ENCODE peak calls at places on chromosomes 12 and 14, in six cellular contexts. Y, S, I, R, D and V are unnamed samples.

GRCh38 chr14:81314443-81315175 is 85.5 kb downstream of the STON2 start:
- DNase-seq in I (no peak), S (no peak), Y (no peak), R (no peak), D (no peak), V (no peak)

GRCh38 chr12:30694971-30695326 is 720 bp downstream of the IPO8 start:
- DNase-seq in I (no peak), R (peak; percentile 23), D (no peak), Y (no peak), S (peak; percentile 56), V (no peak)

GRCh38 chr12:54371328-54372112 is 7.2 kb upstream of the GPR84 start:
- DNase-seq in D (no peak), R (peak; percentile 64), I (peak; percentile 79), S (no peak), Y (no peak), V (no peak)

GRCh38 chr14:92651106-92651792 is 97.2 kb downstream of the LGMN start:
- DNase-seq in S (peak; percentile 57), R (no peak), D (peak; percentile 82), I (no peak), Y (no peak), V (peak; percentile 80)

GRCh38 chr14:43475762-43476161 is 1031.3 kb downstream of the FSCB start:
- DNase-seq in R (no peak), I (no peak), Y (no peak), D (no peak), S (no peak), V (no peak)

GRCh38 chr12:79055926-79056674 is 191.5 kb downstream of the SYT1 start:
- DNase-seq in Y (no peak), S (no peak), D (no peak), I (no peak), R (no peak), V (no peak)

GRCh38 chr12:19778822-19779221 is 339.5 kb downstream of the AEBP2 start:
- DNase-seq in D (no peak), R (no peak), S (no peak), Y (no peak), I (no peak), V (no peak)

GRCh38 chr12:116381744-116382455 is 104.4 kb upstream of the MED13L start:
- DNase-seq in I (no peak), Y (no peak), D (no peak), S (no peak), R (no peak), V (no peak)

GRCh38 chr14:102086346-102086971 is 385 bp downstream of the HSP90AA1 start:
- DNase-seq in Y (no peak), I (peak; percentile 31), D (peak; percentile 83), R (peak; percentile 16), S (peak; percentile 60), V (peak; percentile 67)

GRCh38 chr12:29516431-29516875 is 19.0 kb upstream of the OVCH1 start:
- DNase-seq in I (no peak), S (no peak), Y (no peak), D (no peak), R (no peak), V (no peak)

GRCh38 chr12:31230004-31230403 is 95.9 kb downstream of the SINHCAF start:
- DNase-seq in R (no peak), D (no peak), Y (no peak), I (no peak), S (no peak), V (no peak)

GRCh38 chr12:128823216-128823915 is 392 bp downstream of the SLC15A4 start:
- DNase-seq in S (peak; percentile 57), R (no peak), I (peak; percentile 37), Y (peak; percentile 36), D (peak; percentile 19), V (no peak)

GRCh38 chr12:111069886-111070285 is 149.5 kb upstream of the MYL2 start:
- DNase-seq in S (no peak), D (no peak), Y (no peak), I (no peak), R (no peak), V (no peak)

GRCh38 chr14:38884109-38884508 is 218.9 kb downstream of the SEC23A start:
- DNase-seq in D (no peak), Y (no peak), R (no peak), S (no peak), I (no peak), V (no peak)

GRCh38 chr12:15601210-15601800 is 187.9 kb downstream of the EPS8 start:
- DNase-seq in Y (no peak), I (no peak), S (no peak), D (no peak), R (no peak), V (no peak)

GRCh38 chr12:30926243-30927209 is at the start of gene TSPAN11:
- DNase-seq in S (no peak), Y (no peak), I (peak; percentile 34), D (no peak), R (peak; percentile 21), V (no peak)

GRCh38 chr12:50845021-50845647 is 2.4 kb downstream of the TMPRSS12 start:
- DNase-seq in R (no peak), S (no peak), D (no peak), I (no peak), Y (no peak), V (no peak)

GRCh38 chr12:58504539-58504938 is 415.8 kb downstream of the LRIG3 start:
- DNase-seq in R (no peak), S (no peak), I (no peak), D (no peak), Y (no peak), V (no peak)

DNA sequence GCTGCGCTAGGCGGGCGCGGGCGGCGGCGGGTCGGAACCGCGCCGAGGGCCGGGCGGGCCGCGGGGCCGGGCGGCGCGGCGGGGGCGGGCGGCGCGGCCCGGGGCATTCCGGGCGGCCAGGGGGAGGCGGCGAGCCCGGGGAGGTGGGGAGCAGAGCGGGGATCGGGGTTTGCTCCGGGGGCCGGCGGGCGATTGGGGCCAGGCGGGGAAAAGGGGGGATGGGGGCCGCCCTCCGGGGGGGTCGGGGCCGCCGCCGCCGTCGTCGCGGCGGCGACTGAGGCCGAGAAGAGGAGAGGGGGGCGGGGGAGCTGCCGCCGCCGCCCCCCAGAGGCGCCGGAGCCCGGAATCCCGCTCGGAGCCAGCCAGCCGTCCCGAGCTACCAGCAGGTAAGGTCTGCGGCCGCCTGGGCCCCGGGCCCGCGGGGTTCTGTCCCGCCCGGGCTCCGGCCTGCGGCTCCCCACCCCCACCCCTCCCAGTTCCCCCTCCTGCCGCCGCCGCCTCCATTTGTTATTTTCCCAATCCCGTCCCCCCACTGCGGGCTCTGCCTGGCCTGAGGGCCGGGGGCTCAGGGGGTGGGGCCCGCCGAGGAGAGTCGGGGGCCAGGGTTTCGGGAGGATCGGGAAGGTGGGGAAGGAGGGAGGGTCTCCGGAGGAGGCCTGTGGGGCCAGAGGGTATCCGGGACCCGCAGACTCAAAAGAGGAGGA is 392 bp downstream of the ATN1 start:
- DNase-seq in I (no peak), S (no peak), R (no peak), D (no peak), Y (no peak), V (no peak)
- H3K27ac ChIP-seq in I (peak overlapping the region; percentile 97), S (peak overlapping the region; percentile 96), R (peak overlapping the region; percentile 98), D (peak overlapping the region; percentile 67), Y (peak overlapping the region; percentile 92), V (peak overlapping the region; percentile 99)

GRCh38 chr14:60760648-60761364 is 26.2 kb downstream of the MNAT1 start:
- DNase-seq in I (no peak), D (no peak), Y (no peak), R (no peak), S (no peak), V (no peak)
- H3K27ac ChIP-seq in I (no peak overlapping the region), D (no peak overlapping the region), Y (no peak overlapping the region), R (no peak overlapping the region), S (no peak overlapping the region), V (no peak overlapping the region)

GRCh38 chr14:57749267-57749666 is 116.6 kb downstream of the SLC35F4 start:
- DNase-seq in S (no peak), I (no peak), D (no peak), Y (no peak), R (no peak), V (no peak)
- H3K27ac ChIP-seq in S (no peak overlapping the region), I (no peak overlapping the region), D (no peak overlapping the region), Y (no peak overlapping the region), R (no peak overlapping the region), V (no peak overlapping the region)

GRCh38 chr14:49853158-49853477 is 530 bp upstream of the NEMF start:
- DNase-seq in Y (no peak), I (no peak), S (no peak), R (no peak), D (no peak), V (no peak)
- H3K27ac ChIP-seq in Y (peak overlapping the region; percentile 97), I (peak overlapping the region; percentile 89), S (peak overlapping the region; percentile 91), R (peak overlapping the region; percentile 86), D (peak overlapping the region; percentile 76), V (peak overlapping the region; percentile 86)

GRCh38 chr12:89740943-89741342 is 32.3 kb upstream of the ATP2B1 start:
- DNase-seq in I (no peak), Y (no peak), R (no peak), S (no peak), D (no peak), V (no peak)

GRCh38 chr12:89733579-89734201 is 25.1 kb upstream of the ATP2B1 start:
- DNase-seq in S (no peak), R (no peak), D (peak; percentile 17), I (no peak), Y (no peak), V (no peak)

GRCh38 chr12:89731614-89732013 is 23.0 kb upstream of the ATP2B1 start:
- DNase-seq in D (no peak), S (no peak), Y (no peak), I (no peak), R (peak; percentile 18), V (no peak)

GRCh38 chr12:89732511-89732910 is 23.9 kb upstream of the ATP2B1 start:
- DNase-seq in R (no peak), D (no peak), Y (no peak), S (no peak), I (no peak), V (no peak)

GRCh38 chr12:89737000-89737399 is 28.4 kb upstream of the ATP2B1 start:
- DNase-seq in R (no peak), D (no peak), Y (no peak), S (no peak), I (no peak), V (no peak)
- H3K27ac ChIP-seq in R (no peak overlapping the region), D (no peak overlapping the region), Y (no peak overlapping the region), S (no peak overlapping the region), I (no peak overlapping the region), V (no peak overlapping the region)

GRCh38 chr12:62849398-62849797 is 85.6 kb downstream of the PPM1H start:
- DNase-seq in D (no peak), Y (no peak), S (no peak), R (no peak), I (no peak), V (no peak)

GRCh38 chr12:62846506-62846905 is 88.4 kb downstream of the PPM1H start:
- DNase-seq in Y (no peak), I (no peak), D (no peak), S (no peak), R (no peak), V (no peak)

GRCh38 chr12:62848418-62848817 is 86.5 kb downstream of the PPM1H start:
- DNase-seq in Y (no peak), R (no peak), I (no peak), D (no peak), S (no peak), V (no peak)

GRCh38 chr12:62844915-62845314 is 90.0 kb downstream of the PPM1H start:
- DNase-seq in D (no peak), R (no peak), S (no peak), I (no peak), Y (no peak), V (no peak)

GRCh38 chr12:62847709-62848108 is 87.2 kb downstream of the PPM1H start:
- DNase-seq in S (no peak), R (no peak), I (no peak), Y (no peak), D (no peak), V (no peak)
- H3K27ac ChIP-seq in S (no peak overlapping the region), R (no peak overlapping the region), I (peak overlapping the region; percentile 62), Y (no peak overlapping the region), D (no peak overlapping the region), V (no peak overlapping the region)